ENCODE peak calls at places on chromosomes 6 and 20, in five cellular contexts. M is fibroblast of pulmonary artery, D is fibroblast of lung, B is fibroblast of mammary gland, P is fibroblast of the aortic adventitia. K is an unnamed sample.

GRCh38 chr6:85323435-85324040 is 126.3 kb upstream of the NT5E start:
- DNase-seq in M (peak; percentile 90), D (peak; percentile 83), B (peak; percentile 86), P (peak; percentile 89), K (peak; percentile 87)

GRCh38 chr20:32646486-32646885 is 27.3 kb downstream of the C20orf203 start:
- DNase-seq in M (no peak), D (no peak), B (no peak), P (no peak), K (no peak)

GRCh38 chr20:19222520-19223040 is 10.1 kb downstream of the SLC24A3 start:
- DNase-seq in M (no peak), D (no peak), B (no peak), P (no peak), K (no peak)

GRCh38 chr6:151537561-151537960 is 43.7 kb downstream of the CCDC170 start:
- DNase-seq in M (no peak), D (no peak), B (peak; percentile 5), P (no peak), K (no peak)

GRCh38 chr20:63354636-63355385 is 6.3 kb downstream of the CHRNA4 start:
- DNase-seq in M (no peak), D (no peak), B (no peak), P (no peak), K (peak; percentile 10)

GRCh38 chr6:10101551-10102252 is 313.2 kb downstream of the TFAP2A start:
- DNase-seq in M (no peak), D (no peak), B (no peak), P (no peak), K (no peak)

GRCh38 chr6:106055442-106055975 is 30.6 kb upstream of the PRDM1 start:
- DNase-seq in M (no peak), D (no peak), B (no peak), P (no peak), K (no peak)

GRCh38 chr20:38842017-38842416 is 36.5 kb downstream of the PPP1R16B start:
- DNase-seq in M (no peak), D (no peak), B (no peak), P (no peak), K (no peak)

GRCh38 chr6:106084106-106084963 is 1.8 kb upstream of the PRDM1 start:
- DNase-seq in M (peak; percentile 69), D (peak; percentile 93), B (peak; percentile 97), P (peak; percentile 83), K (peak; percentile 49)

GRCh38 chr20:38840053-38840893 is 34.8 kb downstream of the PPP1R16B start:
- DNase-seq in M (peak; percentile 65), D (no peak), B (peak; percentile 7), P (no peak), K (peak; percentile 35)

GRCh38 chr6:42417641-42418112 is 34.0 kb downstream of the TRERF1 start:
- DNase-seq in M (no peak), D (no peak), B (no peak), P (peak; percentile 36), K (no peak)

GRCh38 chr20:21515300-21516179 is 1.7 kb upstream of the NKX2-2 start:
- DNase-seq in M (no peak), D (no peak), B (no peak), P (no peak), K (peak; percentile 21)

GRCh38 chr6:56955171-56956155 is 556 bp downstream of the BEND6 start:
- DNase-seq in M (peak; percentile 94), D (peak; percentile 93), B (peak; percentile 91), P (peak; percentile 89), K (peak; percentile 93)

GRCh38 chr6:43913388-43914271 is 143.6 kb downstream of the VEGFA start:
- DNase-seq in M (peak; percentile 37), D (no peak), B (peak; percentile 37), P (peak; percentile 42), K (no peak)

GRCh38 chr6:135990437-135990836 is 138.9 kb downstream of the PDE7B start:
- DNase-seq in M (no peak), D (peak; percentile 34), B (no peak), P (no peak), K (no peak)

GRCh38 chr20:50187403-50188051 is 3.1 kb upstream of the CEBPB start:
- DNase-seq in M (peak; percentile 49), D (peak; percentile 72), B (peak; percentile 70), P (peak; percentile 48), K (no peak)

GRCh38 chr6:167676666-167677421 is 149.9 kb upstream of the AFDN start:
- DNase-seq in M (peak; percentile 65), D (no peak), B (peak; percentile 3), P (no peak), K (peak; percentile 69)

GRCh38 chr20:38935285-38935684 is 9.1 kb downstream of the FAM83D start:
- DNase-seq in M (peak; percentile 53), D (peak; percentile 14), B (peak; percentile 44), P (peak; percentile 18), K (no peak)

GRCh38 chr6:139430897-139431601 is 56.6 kb upstream of the CITED2 start:
- DNase-seq in M (peak; percentile 37), D (peak; percentile 20), B (peak; percentile 32), P (no peak), K (no peak)

GRCh38 chr6:8180327-8181161 is 78.2 kb upstream of the EEF1E1 start:
- DNase-seq in M (peak; percentile 64), D (peak; percentile 60), B (peak; percentile 51), P (peak; percentile 78), K (no peak)

GRCh38 chr6:56618050-56618449 is 24.6 kb downstream of the DST start:
- DNase-seq in M (no peak), D (no peak), B (no peak), P (no peak), K (no peak)

GRCh38 chr6:89035252-89036106 is 45.1 kb upstream of the PNRC1 start:
- DNase-seq in M (peak; percentile 100), D (peak; percentile 100), B (peak; percentile 100), P (peak; percentile 100), K (no peak)

GRCh38 chr6:49497308-49497707 is 2.4 kb upstream of the GLYATL3 start:
- DNase-seq in M (no peak), D (no peak), B (no peak), P (no peak), K (no peak)

GRCh38 chr6:122947355-122947754 is 48.7 kb upstream of the CLVS2 start:
- DNase-seq in M (peak; percentile 35), D (no peak), B (peak; percentile 26), P (peak; percentile 3), K (no peak)

DNA sequence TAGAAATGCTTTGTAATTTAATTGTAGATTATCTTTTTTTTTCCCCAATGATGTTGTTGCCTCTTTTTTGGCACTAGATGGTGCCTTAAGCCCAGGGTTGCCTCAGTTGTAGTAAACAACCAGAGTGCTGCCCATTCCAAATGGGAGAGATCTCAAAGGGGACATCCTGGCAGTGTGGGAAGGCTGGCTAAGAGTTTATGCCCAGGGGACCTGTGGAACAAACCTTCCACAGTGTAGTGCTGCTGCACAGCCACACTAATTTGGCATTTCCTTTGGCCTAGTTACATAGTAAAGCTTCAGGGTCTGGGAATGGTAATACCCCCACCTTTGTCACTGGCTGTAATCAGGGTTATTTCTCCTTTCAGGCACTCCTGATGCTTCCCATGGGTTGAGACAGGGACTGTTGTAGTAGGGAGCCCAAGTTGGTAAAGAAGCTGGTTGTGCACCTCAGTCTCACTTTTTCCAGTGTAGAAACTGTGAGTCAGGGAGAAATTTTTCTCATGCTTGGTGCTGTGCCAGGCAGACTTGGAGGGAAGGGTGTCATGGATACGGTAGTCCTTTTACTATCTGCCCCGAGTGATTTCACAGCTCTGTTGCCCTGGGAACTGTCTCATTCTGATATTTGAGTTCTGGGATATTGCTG is 177.8 kb upstream of the ECI2 start:
- DNase-seq in M (peak; percentile 98), D (peak; percentile 88), B (peak; percentile 92), P (peak; percentile 96), K (no peak)
- TF ChIP-seq CTCF in M (peak; percentile 65), D (peak; percentile 61), B (peak; percentile 72), P (peak; percentile 57), K (no peak)

DNA sequence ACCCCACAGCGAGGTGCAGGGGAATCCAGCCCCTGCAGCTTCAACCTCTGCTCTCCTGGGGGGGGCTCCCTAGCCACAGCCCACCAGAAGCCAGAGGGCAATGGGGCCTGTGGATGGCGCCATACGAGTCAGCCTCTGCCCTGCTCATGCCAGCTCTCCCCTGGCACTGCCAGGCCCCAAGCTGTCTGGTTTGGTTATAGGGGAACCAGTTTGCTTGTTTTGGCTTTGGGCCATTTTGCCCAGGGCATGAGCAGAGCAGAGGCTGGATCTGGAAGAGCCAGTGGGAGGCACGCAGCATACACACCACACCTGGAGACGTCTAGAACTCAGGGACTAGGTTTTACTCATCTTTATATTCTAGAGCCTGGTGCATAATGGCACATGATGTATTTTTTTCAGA is 66.7 kb upstream of the SLC22A16 start:
- DNase-seq in M (no peak), D (no peak), B (no peak), P (no peak), K (no peak)
- TF ChIP-seq CTCF in M (no peak), D (no peak), B (no peak), P (no peak), K (no peak)

GRCh38 chr20:36542019-36542488 is 735 bp downstream of the MYL9 start:
- DNase-seq in M (peak; percentile 64), D (peak; percentile 60), B (peak; percentile 63), P (peak; percentile 51), K (peak; percentile 55)

GRCh38 chr20:36541227-36542018 is at the start of gene MYL9:
- DNase-seq in M (peak; percentile 77), D (peak; percentile 80), B (peak; percentile 40), P (peak; percentile 57), K (peak; percentile 43)

GRCh38 chr20:36542516-36543186 is 1.3 kb downstream of the MYL9 start:
- DNase-seq in M (no peak), D (no peak), B (no peak), P (no peak), K (no peak)

GRCh38 chr20:36540551-36541211 is 638 bp upstream of the MYL9 start:
- DNase-seq in M (peak; percentile 45), D (no peak), B (no peak), P (no peak), K (no peak)

DNA sequence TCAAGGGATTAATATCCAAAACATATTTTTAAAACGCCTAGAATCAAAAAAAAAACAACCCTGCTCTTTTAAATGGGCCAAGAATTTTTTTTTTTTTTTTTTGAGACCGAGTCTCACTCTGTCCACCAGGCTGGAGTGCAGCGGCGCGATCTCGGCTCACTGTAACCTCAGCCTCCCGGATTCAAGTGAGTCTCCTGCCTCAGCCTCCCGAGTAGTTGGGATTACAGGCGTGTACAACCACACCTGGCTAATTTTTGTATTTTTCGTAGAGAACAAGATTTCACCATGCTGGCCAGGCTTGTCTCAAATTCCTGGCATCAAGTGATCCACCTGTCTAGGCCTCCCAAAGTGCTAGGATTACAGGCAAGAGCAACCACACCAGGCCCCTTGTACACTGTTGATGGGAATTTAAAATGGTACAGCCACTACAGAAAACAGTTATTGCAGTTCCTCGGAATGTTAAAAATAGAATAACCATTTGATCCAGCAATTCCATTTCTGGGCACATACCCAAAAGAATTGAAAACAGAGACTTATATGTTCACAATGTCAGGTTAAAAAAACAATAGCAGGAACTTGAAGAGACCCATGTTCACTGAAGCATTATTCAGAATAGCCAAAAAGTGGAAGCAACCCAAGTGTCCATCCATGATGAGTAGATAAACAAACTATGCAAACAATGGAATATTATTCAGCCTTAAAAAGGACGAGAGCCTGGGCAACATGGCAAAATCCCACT is 3.1 kb upstream of the MYL9 start:
- DNase-seq in M (peak; percentile 91), D (peak; percentile 81), B (peak; percentile 41), P (peak; percentile 90), K (no peak)
- TF ChIP-seq CTCF in M (no peak), D (no peak), B (no peak), P (peak; percentile 0), K (no peak)

DNA sequence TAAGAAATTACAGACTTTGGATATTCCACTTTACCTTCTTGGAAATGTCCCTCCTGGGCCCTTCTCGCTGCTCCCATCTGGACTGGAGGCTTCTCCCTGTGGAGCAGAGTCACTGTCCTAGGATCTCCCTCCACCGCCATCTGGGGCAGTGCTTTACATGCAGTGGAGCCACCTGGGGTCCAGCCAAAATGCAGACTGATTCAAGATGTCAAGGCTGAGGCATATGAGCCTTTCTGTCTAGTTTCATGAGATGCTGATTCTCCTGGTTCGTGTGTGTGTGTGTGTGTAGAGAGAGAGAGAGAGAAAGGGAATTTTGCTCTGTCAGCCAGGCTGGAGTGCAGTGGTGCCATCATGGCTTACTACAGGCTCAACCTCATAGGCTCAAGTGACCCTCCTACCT is 14.9 kb downstream of the MICA start:
- DNase-seq in M (no peak), D (no peak), B (peak; percentile 17), P (no peak), K (no peak)
- TF ChIP-seq CTCF in M (no peak), D (no peak), B (no peak), P (no peak), K (no peak)

K was measured in glutamatergic neuron.